ENCODE peak calls at places on chromosomes 12 and 14, in five cellular contexts. T is WERI-Rb-1, A is type B pancreatic cell, Y is GM10248, H is Panc1. D is an unnamed sample.

GRCh38 chr14:90532826-90533525 is 136.1 kb downstream of the CALM1 start:
- DNase-seq in H (no peak), A (no peak), Y (no peak), T (no peak), D (no peak)

GRCh38 chr12:132560831-132561783 is 49.3 kb downstream of the LRCOL1 start:
- DNase-seq in Y (peak; percentile 87), T (peak; percentile 93), H (peak; percentile 5), A (peak; percentile 90), D (peak; percentile 92)

GRCh38 chr14:38721822-38722431 is 381.1 kb downstream of the SEC23A start:
- DNase-seq in A (no peak), T (peak; percentile 38), H (peak; percentile 13), Y (peak; percentile 38), D (no peak)

GRCh38 chr12:29616664-29617409 is 119.4 kb upstream of the OVCH1 start:
- DNase-seq in H (peak; percentile 20), Y (no peak), A (no peak), T (no peak), D (no peak)

GRCh38 chr14:101108579-101109346 is 205.2 kb upstream of the RTL1 start:
- DNase-seq in A (peak; percentile 63), Y (no peak), T (no peak), H (no peak), D (peak; percentile 80)

GRCh38 chr12:14874882-14875281 is 10.8 kb downstream of the MGP start:
- DNase-seq in T (no peak), Y (no peak), H (no peak), A (no peak), D (no peak)

GRCh38 chr14:80930836-80931389 is 10.6 kb downstream of the CEP128 start:
- DNase-seq in T (no peak), Y (peak; percentile 31), H (no peak), A (no peak), D (no peak)

GRCh38 chr12:57011438-57012424 is 4.6 kb downstream of the TAC3 start:
- DNase-seq in T (no peak), H (no peak), A (no peak), Y (peak; percentile 39), D (no peak)

GRCh38 chr14:44778562-44778961 is 183.2 kb downstream of the KLHL28 start:
- DNase-seq in Y (no peak), T (no peak), A (no peak), H (no peak), D (no peak)

GRCh38 chr12:118164798-118165486 is 29.0 kb downstream of the PEBP1 start:
- DNase-seq in H (no peak), Y (no peak), A (no peak), T (peak; percentile 41), D (no peak)

GRCh38 chr14:46663382-46663781 is 11.8 kb upstream of the RPL10L start:
- DNase-seq in Y (no peak), H (no peak), A (no peak), T (no peak), D (no peak)

DNA sequence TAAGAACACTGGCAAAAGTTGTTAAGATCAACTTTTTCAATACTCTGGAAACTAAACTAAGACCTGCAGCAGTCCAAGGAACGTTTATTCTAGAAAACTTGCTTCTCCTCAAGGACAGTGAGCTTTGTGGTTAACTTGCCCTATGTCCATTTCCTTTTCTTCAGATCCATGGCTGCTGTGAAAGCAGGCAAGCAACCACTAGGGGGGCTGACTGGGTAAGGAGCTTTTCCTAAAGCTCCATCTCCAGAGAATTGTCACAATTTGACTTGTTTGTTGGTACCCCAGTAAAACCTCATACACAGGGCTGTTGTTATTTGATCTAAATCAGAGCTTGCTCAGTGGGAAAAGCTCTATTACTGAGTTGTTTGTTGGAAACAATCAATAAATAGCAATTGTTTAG is 10.1 kb upstream of the RPL10L start:
- DNase-seq in T (no peak), A (no peak), Y (no peak), H (no peak), D (no peak)
- TF ChIP-seq CTCF in T (peak; percentile 66), A (peak; percentile 61), Y (no peak), H (peak; percentile 18), D (peak; percentile 21)

DNA sequence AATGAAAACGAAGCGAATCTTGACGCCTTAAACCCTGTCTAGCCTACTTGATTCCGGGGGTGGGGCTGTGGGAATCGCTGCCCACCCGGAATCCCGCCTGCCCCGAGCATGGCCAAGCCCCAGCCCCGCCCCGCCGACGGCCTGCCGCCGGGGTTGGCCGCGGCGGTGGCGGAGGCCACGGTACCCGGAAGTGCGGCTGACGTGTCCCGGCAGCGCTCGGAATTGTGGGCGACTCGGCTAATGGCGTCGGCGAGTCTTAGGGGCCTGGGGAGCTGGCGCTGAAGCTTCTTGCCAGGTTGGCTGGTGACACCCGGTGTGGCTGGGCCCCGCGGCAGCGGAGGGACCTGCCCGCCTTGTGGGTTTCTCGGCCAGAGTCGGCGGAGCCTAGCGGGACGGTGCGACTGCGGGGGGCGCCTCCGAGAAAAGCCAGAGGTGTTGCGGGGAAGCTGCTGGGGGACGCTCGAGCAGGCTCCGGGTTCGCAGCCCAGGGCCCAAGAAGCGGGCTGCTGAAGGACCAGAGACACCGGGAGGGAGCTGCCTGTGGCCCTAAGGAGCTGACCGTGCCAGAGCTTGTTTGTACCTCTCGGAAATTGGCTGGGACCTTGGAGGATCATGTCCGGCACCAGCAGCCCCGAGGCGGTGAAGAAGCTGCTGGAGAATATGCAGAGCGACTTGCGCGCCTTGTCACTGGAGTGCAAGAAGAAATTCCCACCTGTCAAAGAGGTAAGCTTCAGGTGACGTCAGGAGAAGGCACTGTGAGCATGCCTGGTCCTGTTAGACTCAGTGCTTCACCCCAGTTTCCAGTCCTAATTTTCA is at the start of gene MON2:
- DNase-seq in A (peak; percentile 87), T (peak; percentile 89), H (peak; percentile 22), Y (peak; percentile 96), D (peak; percentile 95)
- TF ChIP-seq CTCF in A (no peak), T (no peak), H (no peak), Y (no peak), D (no peak)

GRCh38 chr12:79553863-79554574 is 136.7 kb downstream of the PAWR start:
- DNase-seq in A (no peak), T (no peak), Y (no peak), H (no peak), D (no peak)

GRCh38 chr12:79557690-79558315 is 133.0 kb downstream of the PAWR start:
- DNase-seq in H (no peak), Y (no peak), T (no peak), A (no peak), D (no peak)

GRCh38 chr12:79558924-79559469 is 131.8 kb downstream of the PAWR start:
- DNase-seq in T (no peak), Y (no peak), H (no peak), A (no peak), D (no peak)

GRCh38 chr12:79552186-79552585 is 138.6 kb downstream of the PAWR start:
- DNase-seq in T (no peak), A (no peak), Y (no peak), H (no peak), D (no peak)

DNA sequence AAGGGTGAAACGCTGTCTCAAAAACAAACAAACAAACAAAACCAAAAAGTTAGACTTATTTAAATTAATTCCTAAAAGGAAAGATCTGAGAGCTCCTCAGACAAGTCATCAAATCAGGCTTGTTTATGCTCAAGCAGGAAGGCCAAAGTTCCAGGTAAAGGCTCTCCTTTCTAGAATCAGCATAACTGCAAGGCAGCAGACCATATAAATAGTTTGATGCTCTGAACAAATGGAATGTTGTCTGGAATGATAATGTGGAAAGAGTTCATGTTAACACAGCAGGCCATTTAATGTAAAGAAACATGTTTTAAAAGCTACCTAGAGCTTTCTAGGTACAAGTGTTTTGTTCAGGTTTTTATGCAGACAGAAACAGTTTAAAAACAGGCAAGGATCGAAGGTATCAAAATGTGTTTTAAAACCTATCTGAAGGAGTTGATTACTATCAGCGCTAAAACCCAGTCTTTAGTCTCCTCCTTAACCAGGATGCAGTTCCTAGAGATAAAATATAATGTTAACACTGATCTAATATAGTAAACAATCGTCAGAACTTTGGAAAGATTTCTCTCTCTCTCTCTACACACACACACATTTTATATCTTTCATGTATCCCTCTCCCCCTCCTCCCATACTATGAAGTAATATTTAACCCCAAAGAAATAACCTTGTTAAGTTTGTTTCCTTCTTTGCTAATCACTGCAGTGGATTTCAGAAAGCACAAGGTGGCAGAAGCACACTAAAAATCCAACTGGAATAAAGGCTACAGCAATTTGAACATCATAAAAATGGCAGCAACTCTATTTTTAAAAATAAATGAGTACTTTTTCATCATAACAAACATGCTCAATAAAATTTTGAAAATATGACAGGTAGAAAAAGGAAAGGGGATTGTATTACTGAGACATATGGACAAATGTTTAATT is 135.5 kb downstream of the PAWR start:
- DNase-seq in A (no peak), T (no peak), Y (no peak), H (no peak), D (no peak)
- TF ChIP-seq CTCF in A (peak; percentile 70), T (peak; percentile 35), Y (peak; percentile 77), H (peak; percentile 62), D (peak; percentile 74)

GRCh38 chr14:74563233-74563585 is 48.8 kb downstream of the LTBP2 start:
- DNase-seq in A (no peak), H (no peak), T (no peak), Y (no peak), D (no peak)

GRCh38 chr14:74558655-74559054 is 53.4 kb downstream of the LTBP2 start:
- DNase-seq in H (no peak), T (no peak), Y (no peak), A (no peak), D (no peak)

GRCh38 chr14:74563621-74564159 is 48.3 kb downstream of the LTBP2 start:
- DNase-seq in Y (no peak), A (no peak), H (no peak), T (no peak), D (no peak)

GRCh38 chr14:74566174-74567125 is 45.6 kb downstream of the LTBP2 start:
- DNase-seq in Y (no peak), A (no peak), T (no peak), H (no peak), D (no peak)

DNA sequence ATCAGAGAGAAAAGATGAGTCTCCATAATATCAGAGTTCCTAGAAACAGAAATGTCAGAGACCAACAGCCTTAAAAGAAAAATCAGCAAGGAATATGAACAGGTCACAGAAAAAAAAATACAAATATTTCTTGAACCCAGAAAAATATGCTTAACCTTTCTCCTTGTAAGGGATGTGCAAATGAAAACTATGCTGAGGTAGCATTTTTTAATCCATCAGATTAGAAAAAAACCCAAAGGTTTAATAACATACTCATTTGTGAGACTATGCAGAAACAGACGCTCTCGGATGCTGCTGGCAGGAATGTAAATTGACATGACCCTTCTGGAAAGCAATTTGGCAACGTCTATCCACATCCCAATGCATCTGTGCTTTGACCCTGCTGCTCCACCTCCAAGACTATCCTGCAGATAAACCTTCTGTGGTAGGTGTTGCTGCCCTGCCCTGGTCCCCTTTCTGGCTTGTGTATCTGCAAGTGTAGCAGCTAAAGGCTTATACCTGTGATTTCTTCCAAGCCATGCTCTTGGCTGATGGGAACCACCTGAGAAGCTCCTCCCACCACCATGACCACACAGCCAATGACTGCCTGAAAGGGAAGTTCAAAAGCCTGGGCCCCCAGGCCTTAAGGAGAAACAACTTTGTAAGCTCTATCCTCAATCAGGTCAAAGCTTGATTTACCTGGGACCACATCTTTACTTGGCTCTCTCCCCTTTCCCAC is 49.4 kb downstream of the LTBP2 start:
- DNase-seq in Y (no peak), T (no peak), A (no peak), H (no peak), D (no peak)
- TF ChIP-seq CTCF in Y (no peak), T (no peak), A (no peak), H (no peak), D (no peak)

D was measured in osteocyte.